ENCODE peak calls at places on chromosome 9, in ten cellular contexts. F is tibial nerve, N is lower leg skin, R is HCT116, A is GM12878, L is A549, B is adrenal gland, O is heart left ventricle, U is sigmoid colon, K is uterus. Z is an unnamed sample.

GRCh38 chr9:121819511-121820231 is 168.2 kb downstream of the DAB2IP start:
- DNase-seq in U (no peak), R (no peak), K (no peak), N (peak; percentile 71), O (peak; percentile 48), B (no peak), L (no peak), F (no peak), A (no peak), Z (no peak)

GRCh38 chr9:134967547-134967930 is 49.8 kb upstream of the FCN1 start:
- DNase-seq in R (no peak), N (peak; percentile 75), K (no peak), O (no peak), U (peak; percentile 50), L (no peak), A (no peak), F (no peak), B (no peak), Z (no peak)

GRCh38 chr9:103041961-103042360 is 46.8 kb downstream of the CYLC2 start:
- DNase-seq in A (no peak), N (no peak), F (no peak), K (no peak), R (no peak), O (no peak), L (no peak), U (no peak), B (no peak), Z (no peak)

GRCh38 chr9:132798817-132799790 is 79.0 kb downstream of the AK8 start:
- DNase-seq in R (no peak), F (peak; percentile 51), N (peak; percentile 81), B (peak; percentile 81), A (no peak), K (no peak), U (no peak), L (no peak), O (no peak), Z (no peak)

GRCh38 chr9:129278391-129279237 is 100.6 kb upstream of the IER5L start:
- DNase-seq in L (peak; percentile 76), B (peak; percentile 16), N (peak; percentile 86), K (peak; percentile 14), O (no peak), U (peak; percentile 54), R (peak; percentile 75), F (peak; percentile 7), A (no peak), Z (peak; percentile 9)

GRCh38 chr9:78967557-78968212 is 604.1 kb upstream of the TLE4 start:
- DNase-seq in A (no peak), B (no peak), R (no peak), K (no peak), N (no peak), L (no peak), F (no peak), O (no peak), U (no peak), Z (no peak)

GRCh38 chr9:86946712-86947145 is 577 bp downstream of the GAS1 start:
- DNase-seq in K (no peak), N (peak; percentile 92), U (peak; percentile 85), O (peak; percentile 77), B (peak; percentile 66), F (peak; percentile 21), L (peak; percentile 8), R (no peak), A (no peak), Z (peak; percentile 58)

GRCh38 chr9:128106940-128107259 is 20.6 kb downstream of the PTGES2 start:
- DNase-seq in B (no peak), A (no peak), K (no peak), N (no peak), F (no peak), R (no peak), U (peak; percentile 60), O (peak; percentile 37), L (no peak), Z (no peak)

GRCh38 chr9:134289241-134289875 is 36.9 kb upstream of the RXRA start:
- DNase-seq in L (no peak), K (no peak), U (no peak), O (peak; percentile 58), N (no peak), A (no peak), F (no peak), R (no peak), B (no peak), Z (no peak)

GRCh38 chr9:20558609-20559016 is 63.7 kb downstream of the MLLT3 start:
- DNase-seq in L (peak; percentile 53), A (no peak), O (no peak), N (no peak), U (no peak), R (no peak), F (no peak), B (no peak), K (no peak), Z (no peak)

GRCh38 chr9:121985792-121986494 is 107.2 kb downstream of the TTLL11 start:
- DNase-seq in F (peak; percentile 30), B (no peak), N (peak; percentile 91), A (no peak), L (no peak), K (no peak), U (no peak), O (peak; percentile 81), R (no peak), Z (no peak)

DNA sequence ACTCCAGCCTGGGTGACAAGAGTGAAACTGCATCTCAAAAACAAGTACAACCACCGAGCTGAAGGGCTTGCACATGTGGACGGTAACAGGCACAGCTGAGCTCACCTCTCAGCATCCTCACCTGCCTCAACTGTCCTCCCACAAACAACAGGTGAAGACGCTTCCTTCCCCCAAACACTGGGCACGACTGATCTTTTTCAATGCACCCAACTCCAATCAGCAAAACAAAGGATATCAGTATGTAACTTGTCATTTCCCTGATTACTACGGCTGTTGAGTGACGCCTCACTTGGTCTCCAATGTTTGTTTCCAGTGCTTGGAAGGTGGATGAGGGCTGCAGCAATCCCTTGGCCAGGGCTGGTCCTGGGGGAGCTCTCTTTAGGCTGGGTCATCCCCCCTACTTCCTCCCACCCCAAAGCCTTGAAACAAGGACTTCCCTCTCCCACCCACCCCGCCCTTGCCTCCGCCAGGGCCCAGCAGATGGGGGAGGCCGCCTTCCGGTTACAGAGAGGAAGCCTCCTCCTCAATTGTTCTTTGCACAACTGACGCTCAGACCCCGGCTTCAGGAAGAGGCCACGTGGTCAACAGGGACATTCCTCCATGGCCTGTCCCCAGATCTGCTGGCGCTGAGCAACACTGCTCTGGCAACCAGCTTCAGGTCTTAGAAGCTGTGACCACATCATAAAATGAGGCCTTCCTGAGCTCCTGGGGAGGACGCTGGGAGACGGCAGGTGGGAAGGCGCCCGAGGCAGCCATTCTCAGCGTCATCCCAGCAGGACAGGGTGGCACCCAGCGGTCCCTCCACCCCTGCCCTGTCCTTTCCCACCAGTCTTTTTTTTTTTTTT is 5.9 kb downstream of the FAM78A start:
- DNase-seq in F (peak; percentile 38), K (no peak), L (no peak), U (peak; percentile 86), B (peak; percentile 62), N (peak; percentile 92), A (no peak), R (no peak), O (peak; percentile 90), Z (peak; percentile 54)
- TF ChIP-seq POLR2A in F (no peak), K (no peak), L (no peak), U (no peak), B (no peak), N (no peak), A (peak; percentile 46), R (no peak), O (peak; percentile 5), Z (no peak)

DNA sequence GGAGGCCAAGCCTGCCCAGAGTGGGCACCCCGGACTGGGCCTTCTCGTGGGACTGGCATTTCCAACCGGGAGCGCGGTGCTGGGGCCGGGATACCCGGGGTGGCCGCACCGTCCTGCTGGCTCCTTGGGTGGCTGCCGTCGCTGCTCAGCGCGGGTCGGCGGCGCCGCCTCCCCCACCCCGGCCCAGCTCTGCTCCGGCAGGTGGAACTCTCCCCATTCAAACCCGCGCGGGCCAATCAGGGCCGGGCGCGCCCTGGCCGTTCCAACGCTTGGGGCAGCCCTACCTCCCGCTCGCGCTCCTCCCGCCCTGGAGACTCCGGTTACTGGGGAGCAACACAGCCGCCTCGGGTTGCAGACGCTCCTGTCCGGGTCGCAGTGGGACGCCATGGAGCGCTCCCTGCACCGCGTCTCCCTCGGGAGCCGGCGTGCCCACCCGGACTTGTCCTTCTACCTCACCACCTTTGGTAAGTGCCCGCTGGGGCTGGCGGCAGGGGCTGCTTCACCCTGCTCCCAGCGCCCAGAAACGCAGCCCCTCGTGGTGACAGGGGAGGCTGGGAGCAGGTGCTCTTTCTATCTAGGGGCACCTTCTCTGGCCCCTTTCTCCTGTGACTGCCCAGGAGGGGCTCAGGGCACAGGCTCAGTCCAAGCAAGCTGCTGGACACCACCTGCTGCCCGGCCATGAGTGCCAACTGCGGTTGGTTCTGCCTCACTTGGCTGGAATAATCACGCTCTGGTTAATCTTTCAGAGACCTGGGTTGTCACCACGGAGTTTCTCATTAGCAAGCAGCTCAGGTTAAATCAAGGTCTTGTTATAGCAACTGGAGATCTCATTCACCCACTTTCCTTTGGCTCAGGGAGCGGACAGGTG is at the start of gene RGS3:
- DNase-seq in K (no peak), L (peak; percentile 83), O (peak; percentile 77), A (no peak), B (peak; percentile 72), N (no peak), R (peak; percentile 42), U (peak; percentile 84), F (no peak), Z (no peak)
- TF ChIP-seq POLR2A in K (no peak), L (no peak), O (peak; percentile 42), A (no peak), B (no peak), N (no peak), R (peak; percentile 57), U (peak; percentile 64), F (no peak), Z (peak; percentile 11)

DNA sequence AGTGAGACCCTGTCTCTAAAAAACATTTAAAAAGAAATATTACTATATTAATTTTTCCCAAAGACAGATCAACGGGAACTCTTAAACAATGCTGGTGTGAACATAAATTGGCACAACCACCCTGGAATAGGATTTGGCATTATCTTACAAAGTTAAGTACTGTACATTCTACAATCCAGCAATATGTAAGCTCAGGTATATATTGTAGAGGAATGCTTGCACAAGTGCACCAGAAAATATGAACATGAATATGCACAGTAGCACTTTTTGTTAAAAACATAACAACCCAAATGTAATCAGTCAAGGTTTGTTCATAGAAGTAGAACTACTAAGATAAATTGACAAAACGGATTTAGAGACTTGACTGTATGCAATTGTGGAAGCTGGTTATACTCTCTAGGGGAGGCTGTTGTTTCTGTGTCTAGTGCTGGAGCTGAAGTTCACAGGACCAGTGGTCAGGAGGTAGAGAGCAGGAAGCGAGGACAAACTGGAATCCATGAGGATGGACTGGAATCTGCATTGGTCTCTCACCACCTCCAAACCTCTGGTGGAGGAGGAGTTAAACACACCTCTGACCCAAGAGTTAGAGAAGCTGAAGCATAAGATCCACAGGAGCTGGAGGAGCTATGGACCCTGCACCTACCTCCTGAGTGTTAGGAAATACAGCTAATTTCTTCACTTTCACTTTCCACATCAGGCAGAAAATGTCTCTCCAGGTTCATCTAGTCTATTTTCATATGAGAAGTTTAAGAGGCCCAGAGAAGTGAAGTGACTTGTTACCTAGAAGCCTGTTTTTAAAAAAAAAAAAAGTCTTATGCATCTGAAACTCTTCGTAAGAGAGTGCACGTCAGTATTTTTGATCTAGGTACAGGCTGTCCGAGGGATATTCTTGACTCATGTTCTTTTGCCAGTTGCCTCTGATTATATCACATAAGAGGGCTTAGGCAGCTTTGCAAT is 20.3 kb upstream of the RIC1 start:
- DNase-seq in O (no peak), N (no peak), F (no peak), K (no peak), R (no peak), A (no peak), B (no peak), L (no peak), U (no peak), Z (no peak)
- TF ChIP-seq POLR2A in O (no peak), N (no peak), F (no peak), K (no peak), R (no peak), A (peak; percentile 38), B (no peak), L (no peak), U (no peak), Z (no peak)

GRCh38 chr9:113056191-113057106 is at the start of gene ZFP37:
- DNase-seq in U (peak; percentile 98), N (peak; percentile 98), K (peak; percentile 95), F (peak; percentile 83), A (peak; percentile 1), R (peak; percentile 72), L (peak; percentile 93), O (peak; percentile 94), B (peak; percentile 93), Z (peak; percentile 81)
- TF ChIP-seq POLR2A in U (no peak), N (no peak), K (peak; percentile 23), F (no peak), A (peak; percentile 75), R (no peak), L (peak; percentile 48), O (peak; percentile 32), B (peak; percentile 26), Z (no peak)